ENCODE peak calls at places on chromosomes 12 and 14, in ten cellular contexts. A is GM04503; Y is ELF-1; W is stimulated activated CD4-positive, alpha-beta T cell treated with anti-CD3 and anti-CD28 coated beads, Interleukin-1b, Interleukin-23, amount 100 ng/mL, for 24 hours; Q is WTC11; H is T follicular helper cell; K is HEK293T; R is A549; D is anterior cingulate cortex; T is NCI-H524 treated with DMSO at 0.1 percent for 48 hours. X is an unnamed sample.

GRCh38 chr14:55889124-55889523 is 229.1 kb upstream of the PELI2 start:
- DNase-seq in H (no peak), T (no peak), R (peak; percentile 72), A (no peak), Q (no peak), D (no peak), Y (no peak), W (no peak), K (no peak), X (no peak)

GRCh38 chr12:67705394-67706370 is 57.1 kb downstream of the DYRK2 start:
- DNase-seq in K (no peak), D (no peak), W (no peak), Q (no peak), A (peak; percentile 61), H (no peak), T (no peak), R (peak; percentile 62), Y (no peak), X (no peak)

GRCh38 chr14:97332591-97332984 is 535.4 kb downstream of the VRK1 start:
- DNase-seq in Q (no peak), D (no peak), H (no peak), R (no peak), A (no peak), Y (no peak), T (no peak), K (no peak), W (no peak), X (no peak)

GRCh38 chr14:96980835-96981234 is 183.7 kb downstream of the VRK1 start:
- DNase-seq in T (no peak), A (no peak), W (no peak), Q (no peak), R (no peak), K (no peak), Y (no peak), H (no peak), D (no peak), X (no peak)

GRCh38 chr14:101843665-101844064 is 82.2 kb downstream of the PPP2R5C start:
- DNase-seq in Y (no peak), W (peak; percentile 35), Q (no peak), K (no peak), H (peak; percentile 58), A (no peak), T (no peak), D (no peak), R (peak; percentile 24), X (no peak)

GRCh38 chr12:117695956-117696355 is 272.8 kb downstream of the KSR2 start:
- DNase-seq in Q (no peak), H (no peak), D (no peak), K (no peak), T (no peak), Y (no peak), W (no peak), A (no peak), R (no peak), X (no peak)

GRCh38 chr14:103115845-103116572 is 7.3 kb upstream of the TNFAIP2 start:
- DNase-seq in R (peak; percentile 72), W (no peak), Y (no peak), K (no peak), D (no peak), A (no peak), H (no peak), T (no peak), Q (no peak), X (no peak)

GRCh38 chr14:91038439-91038838 is 22.0 kb downstream of the RPS6KA5 start:
- DNase-seq in Y (no peak), W (no peak), D (no peak), K (no peak), T (no peak), H (no peak), R (no peak), Q (no peak), A (no peak), X (no peak)

GRCh38 chr12:124778411-124778810 is 85.3 kb downstream of the SCARB1 start:
- DNase-seq in W (no peak), Y (no peak), K (no peak), H (no peak), Q (no peak), D (no peak), R (no peak), A (no peak), T (no peak), X (no peak)

GRCh38 chr12:127343941-127344340 is 923.0 kb upstream of the TMEM132C start:
- DNase-seq in K (no peak), A (no peak), W (no peak), D (no peak), Q (no peak), R (no peak), Y (no peak), H (no peak), T (no peak), X (no peak)

GRCh38 chr14:32525591-32525990 is 196.5 kb downstream of the AKAP6 start:
- DNase-seq in D (no peak), H (no peak), Q (no peak), R (no peak), W (no peak), A (no peak), T (no peak), K (no peak), Y (no peak), X (no peak)

GRCh38 chr12:3728686-3729085 is 24.2 kb downstream of the CRACR2A start:
- DNase-seq in Y (no peak), W (no peak), R (no peak), Q (no peak), T (no peak), A (no peak), D (no peak), H (no peak), K (no peak), X (peak; percentile 36)

GRCh38 chr14:104805326-104805678 is 4.4 kb downstream of the ZBTB42 start:
- DNase-seq in Y (peak; percentile 25), R (peak; percentile 81), T (no peak), H (no peak), K (peak; percentile 39), D (no peak), Q (no peak), W (no peak), A (peak; percentile 44), X (peak; percentile 78)

GRCh38 chr12:119649202-119649808 is 18.6 kb upstream of the PRKAB1 start:
- DNase-seq in R (no peak), W (no peak), H (no peak), A (no peak), T (no peak), Y (no peak), K (peak; percentile 41), D (no peak), Q (no peak), X (no peak)

X was measured in lung.